ENCODE peak calls at places on chromosomes 3 and 15, in ten cellular contexts. W is BE2C; F is breast epithelium; B is thoracic aorta; G is CD8-positive, alpha-beta T cell; A is body of pancreas; L is IMR-90; U is DND-41; T is PC-3; R is endothelial cell of umbilical vein. I is an unnamed sample. For H3K27me3, the result is how much of the 10 kb centered on the place peaks cover.

GRCh38 chr3:9912294-9912935 is 4.5 kb upstream of the IL17RC start:
- DNase-seq in G (no peak), F (no peak), B (no peak), A (no peak), T (peak), W (no peak), U (no peak), L (peak), R (no peak), I (no peak)

GRCh38 chr3:196620228-196620627 is 19.3 kb upstream of the NRROS start:
- DNase-seq in W (no peak), L (no peak), F (peak), B (no peak), T (no peak), R (no peak), U (no peak), G (no peak), A (peak), I (no peak)

GRCh38 chr3:115999001-115999400 is 375.7 kb downstream of the GAP43 start:
- DNase-seq in F (no peak), U (no peak), A (no peak), B (no peak), W (no peak), T (no peak), R (no peak), L (no peak), G (no peak), I (no peak)

GRCh38 chr3:45795509-45795881 is 841 bp downstream of the SLC6A20 start:
- DNase-seq in G (no peak), U (no peak), B (no peak), F (no peak), T (no peak), A (no peak), L (peak), R (peak), W (no peak), I (no peak)

GRCh38 chr3:84738101-84738500 is 220.7 kb upstream of the CADM2 start:
- DNase-seq in L (no peak), A (no peak), T (no peak), B (no peak), U (no peak), R (no peak), F (no peak), G (no peak), W (no peak), I (no peak)

GRCh38 chr3:58066842-58067241 is 58.6 kb downstream of the FLNB start:
- DNase-seq in U (no peak), W (no peak), F (no peak), R (peak), L (peak), T (peak), B (no peak), G (no peak), A (peak), I (no peak)

GRCh38 chr3:154885016-154885415 is 195.1 kb upstream of the MME start:
- DNase-seq in A (no peak), L (peak), U (no peak), F (no peak), T (peak), W (no peak), R (no peak), G (no peak), B (no peak), I (no peak)

GRCh38 chr15:79071901-79072300 is 18.7 kb downstream of the RASGRF1 start:
- DNase-seq in R (no peak), F (no peak), W (no peak), L (no peak), B (no peak), G (no peak), U (no peak), A (no peak), T (no peak), I (no peak)

GRCh38 chr3:14891135-14892132 is 55.9 kb upstream of the NR2C2 start:
- DNase-seq in L (no peak), R (no peak), T (no peak), G (no peak), F (no peak), B (no peak), U (peak), A (no peak), W (no peak), I (no peak)
- H3K4me3 ChIP-seq in L (no peak), R (no peak), T (no peak), G (no peak), F (no peak), B (no peak), U (no peak), A (no peak), W (no peak), I (no peak)

GRCh38 chr3:50445919-50446318 is 57.5 kb downstream of the CACNA2D2 start:
- DNase-seq in U (no peak), T (peak), G (no peak), R (no peak), L (no peak), F (no peak), A (peak), B (no peak), W (no peak), I (peak)

GRCh38 chr3:50444213-50444612 is 59.2 kb downstream of the CACNA2D2 start:
- DNase-seq in F (no peak), W (no peak), G (no peak), T (no peak), U (no peak), A (no peak), L (no peak), B (no peak), R (no peak), I (no peak)

GRCh38 chr3:50441818-50442217 is 61.6 kb downstream of the CACNA2D2 start:
- DNase-seq in A (no peak), B (no peak), W (no peak), F (no peak), T (no peak), G (no peak), U (no peak), R (no peak), L (no peak), I (no peak)

GRCh38 chr3:50444782-50445181 is 58.7 kb downstream of the CACNA2D2 start:
- DNase-seq in W (no peak), G (no peak), B (no peak), U (no peak), L (no peak), F (no peak), A (no peak), R (no peak), T (no peak), I (no peak)

DNA sequence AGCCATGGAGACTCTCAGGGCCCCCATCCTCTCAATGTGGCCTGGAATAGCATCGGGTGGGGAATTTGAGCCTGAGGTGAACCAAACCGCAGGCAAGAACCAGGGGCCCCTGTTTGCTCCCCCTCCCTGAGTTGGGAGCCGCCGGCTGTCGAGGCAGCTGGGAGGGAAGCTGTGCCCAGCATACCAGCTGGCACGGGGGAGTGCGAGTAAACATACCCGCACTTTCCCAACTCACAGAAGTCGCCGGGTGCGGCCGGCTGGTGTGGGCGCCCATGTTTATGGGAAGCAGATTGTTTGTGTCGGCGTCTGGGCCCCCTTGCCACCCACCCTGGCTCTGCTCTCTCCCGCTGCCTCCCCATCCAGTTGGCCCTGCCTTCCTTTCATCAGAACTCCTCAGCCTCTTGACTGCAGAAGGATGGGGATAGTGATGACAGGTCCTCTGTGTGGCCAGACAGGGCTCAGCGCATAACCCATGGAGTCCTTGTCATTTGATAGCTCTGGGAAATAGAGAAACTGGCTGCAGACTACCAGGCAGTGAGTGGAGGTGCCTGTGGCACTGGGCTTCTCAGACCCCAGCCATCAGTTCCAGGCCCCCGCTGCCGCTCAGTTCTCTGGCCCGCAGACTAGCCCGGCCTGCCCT is 60.4 kb downstream of the CACNA2D2 start:
- DNase-seq in B (no peak), F (no peak), G (no peak), T (no peak), L (no peak), R (no peak), A (peak), W (no peak), U (no peak), I (no peak)
- H3K27me3 ChIP-seq in B (under half), F (under half), G (under half), T (under half), L (half or more), R (under half), A (under half), W (under half), U (under half), I (under half)

GRCh38 chr3:144458283-144458682 is 486.7 kb downstream of the DIPK2A start:
- DNase-seq in W (no peak), U (no peak), F (no peak), L (no peak), A (no peak), T (no peak), R (no peak), B (no peak), G (no peak), I (no peak)
- TF ChIP-seq CTCF in W (no peak), U (no peak), F (no peak), L (no peak), A (no peak), T (no peak), R (no peak), B (no peak), G (no peak), I (no peak)

DNA sequence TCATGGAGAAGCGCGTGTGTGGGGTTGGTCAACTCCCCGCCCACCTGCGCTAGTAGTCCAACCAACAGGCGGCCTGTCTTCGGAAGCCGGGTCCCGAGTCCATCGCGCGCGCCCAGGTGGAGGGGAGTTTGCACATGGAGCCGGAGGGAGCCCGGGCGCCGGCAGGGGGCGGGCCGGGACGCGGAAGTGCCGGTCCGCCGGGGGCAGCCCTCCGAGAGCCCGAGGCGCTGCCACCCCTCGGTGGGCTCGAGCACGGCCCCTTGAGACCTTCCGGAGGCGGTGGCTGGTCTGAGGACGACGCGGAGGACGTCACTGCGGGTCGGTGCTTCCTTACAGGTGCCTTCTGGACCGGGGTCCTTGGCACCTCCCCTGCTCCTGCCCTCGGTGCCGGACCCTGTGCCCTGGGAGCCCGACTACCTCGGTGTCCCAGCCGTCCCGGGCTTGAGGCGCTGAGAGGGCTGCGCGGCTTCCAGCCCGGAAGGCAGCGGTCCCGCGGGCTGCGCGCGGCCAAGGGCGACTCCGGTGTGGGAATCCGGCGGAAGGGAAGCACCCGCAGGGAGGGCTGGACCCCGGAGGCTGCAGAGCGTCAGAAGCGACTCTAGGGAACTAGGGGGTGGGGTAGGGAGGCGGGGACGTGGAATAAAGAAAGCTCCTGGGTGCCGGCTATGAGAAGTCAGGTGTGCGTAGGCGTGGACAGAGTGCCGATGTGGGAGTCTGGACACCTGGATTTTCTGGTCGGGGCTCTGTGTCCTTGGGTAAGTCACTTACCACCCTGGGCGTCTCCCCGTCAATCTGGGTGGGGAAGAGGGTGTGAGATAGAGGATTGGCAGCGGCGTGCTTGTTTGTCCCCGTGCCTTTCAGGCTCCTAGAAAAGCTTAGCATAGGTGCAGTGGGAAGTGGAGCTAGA is 212.3 kb downstream of the FGF12 start:
- DNase-seq in F (no peak), U (no peak), T (no peak), W (peak), G (no peak), B (no peak), R (no peak), L (no peak), A (peak), I (no peak)
- H3K4me3 ChIP-seq in F (peak), U (no peak), T (no peak), W (no peak), G (no peak), B (peak), R (no peak), L (no peak), A (peak), I (peak)

GRCh38 chr3:169144691-169145090 is 518.8 kb downstream of the MECOM start:
- DNase-seq in W (no peak), A (no peak), G (no peak), F (no peak), U (no peak), R (peak), L (peak), B (no peak), T (peak), I (no peak)
- H3K27me3 ChIP-seq in W (half or more), A (under half), G (under half), F (half or more), U (under half), R (under half), L (under half), B (under half), T (under half), I (under half)

GRCh38 chr3:155938409-155938808 is 68.0 kb downstream of the GMPS start:
- DNase-seq in R (no peak), W (no peak), T (no peak), L (peak), F (no peak), B (no peak), G (no peak), U (no peak), A (no peak), I (no peak)

DNA sequence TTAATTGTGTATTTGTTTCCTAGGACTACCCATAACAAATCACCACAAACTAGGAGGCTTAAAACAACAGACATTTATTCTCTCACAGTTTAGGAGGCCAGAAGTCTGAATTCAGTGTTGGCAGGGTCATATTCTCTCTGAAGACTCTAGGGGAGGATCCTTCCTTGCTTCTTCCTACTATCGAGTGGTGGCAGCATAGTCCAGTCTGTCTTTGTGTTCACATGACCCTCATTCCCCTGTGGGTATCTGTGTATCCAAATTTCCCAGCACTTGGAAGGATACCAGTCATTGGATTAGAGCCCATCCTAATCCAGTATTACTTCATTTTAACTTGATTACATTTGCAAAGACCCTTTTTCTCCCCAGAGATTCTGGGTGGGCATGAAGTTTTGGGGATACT is 63.8 kb downstream of the GMPS start:
- DNase-seq in U (no peak), T (no peak), F (no peak), A (no peak), B (no peak), W (no peak), L (peak), R (no peak), G (no peak), I (no peak)
- TF ChIP-seq CTCF in U (no peak), T (no peak), F (no peak), A (no peak), B (peak), W (peak), L (no peak), R (no peak), G (no peak), I (no peak)

DNA sequence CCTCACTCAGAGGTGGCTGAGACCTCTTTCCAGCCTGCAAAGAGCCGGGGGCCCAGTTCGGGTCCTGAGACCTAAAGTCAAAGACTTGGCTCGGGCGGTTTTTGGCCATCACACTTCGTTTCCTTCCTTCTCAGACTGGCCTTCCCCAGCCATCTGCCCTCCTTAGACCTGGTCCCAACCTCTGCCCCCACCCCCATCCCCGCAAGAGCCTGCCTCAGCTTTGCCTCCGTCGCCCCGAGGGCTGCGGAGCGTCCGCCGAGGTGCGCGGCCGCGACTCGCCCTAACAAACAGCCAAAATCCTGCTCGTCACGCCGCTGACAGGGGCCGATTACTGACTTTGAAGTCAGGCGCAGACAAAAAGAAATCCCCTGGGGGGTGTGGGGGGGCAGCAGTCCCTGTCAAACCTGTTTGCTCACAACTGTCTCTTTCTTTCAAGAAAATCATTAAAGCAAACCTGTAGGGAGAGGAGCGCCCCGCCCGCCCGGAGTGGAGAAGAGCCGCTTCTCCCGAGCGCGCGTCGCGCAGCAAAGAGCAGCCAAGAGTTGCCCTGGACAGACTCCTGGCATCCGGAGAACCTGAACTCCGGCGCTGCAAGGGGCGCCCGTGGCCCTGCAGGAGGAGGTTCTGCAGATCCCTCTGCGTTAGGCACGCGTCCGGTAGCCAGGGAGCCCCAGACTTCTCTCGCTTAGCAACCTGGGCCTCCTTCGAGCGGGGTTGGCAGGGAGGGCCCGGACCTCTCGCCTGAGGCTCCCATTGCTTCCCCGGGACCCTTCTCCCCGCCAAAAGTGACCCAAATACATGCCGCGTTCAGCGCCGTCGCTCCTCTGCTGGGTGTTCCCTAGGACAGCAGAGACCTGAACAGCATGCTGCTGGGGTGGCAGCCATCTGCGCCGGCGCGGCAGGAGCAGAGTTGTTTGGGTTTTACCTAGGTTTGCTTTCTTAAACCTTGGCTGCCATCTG is 4.5 kb downstream of the SOX14 start:
- DNase-seq in A (no peak), L (no peak), W (no peak), T (no peak), F (no peak), R (no peak), G (no peak), U (no peak), B (no peak), I (no peak)
- H3K4me3 ChIP-seq in A (peak), L (no peak), W (no peak), T (peak), F (peak), R (no peak), G (no peak), U (no peak), B (peak), I (peak)

DNA sequence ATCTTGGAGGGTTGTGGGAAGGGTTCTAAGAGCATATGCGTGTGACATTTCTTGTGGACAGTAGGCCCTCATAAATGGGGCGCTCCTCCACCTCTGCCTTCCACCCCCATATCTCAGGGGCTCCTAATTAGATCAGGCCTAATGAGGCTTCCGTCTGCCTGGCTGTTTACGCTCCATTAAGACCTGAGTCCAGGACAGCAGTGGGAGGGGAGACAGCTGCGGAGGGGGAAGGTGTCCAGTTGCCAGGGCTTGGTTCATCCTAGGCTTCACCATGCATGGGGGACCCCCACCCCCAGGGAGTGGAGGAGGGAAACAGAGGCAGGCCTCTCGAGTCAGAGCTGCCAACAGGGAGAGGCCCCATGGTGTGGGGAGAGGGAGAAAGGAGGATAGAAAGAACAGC is 9.3 kb upstream of the LINGO1 start:
- DNase-seq in F (no peak), A (no peak), L (no peak), G (no peak), B (no peak), T (no peak), U (no peak), R (no peak), W (no peak), I (no peak)
- H3K27me3 ChIP-seq in F (under half), A (under half), L (half or more), G (under half), B (under half), T (under half), U (under half), R (under half), W (under half), I (under half)

GRCh38 chr15:34125945-34126344 is 24.1 kb downstream of the PGBD4 start:
- DNase-seq in B (no peak), U (no peak), G (no peak), A (no peak), W (no peak), R (no peak), F (no peak), T (no peak), L (no peak), I (no peak)
- TF ChIP-seq CTCF in B (no peak), U (no peak), G (no peak), A (no peak), W (no peak), R (no peak), F (no peak), T (no peak), L (no peak), I (no peak)